ENCODE peak calls at places on chromosome 13, in eight cellular contexts. J is omental fat pad, V is heart right ventricle, E is SK-N-SH, Z is nephron progenitor cell, P is Calu3, R is A549, L is A673. K is an unnamed sample.

GRCh38 chr13:75774176-75774575 is 138.0 kb downstream of the LMO7 start:
- DNase-seq in R (no peak), L (no peak), Z (no peak), E (no peak), V (no peak), P (no peak), J (no peak), K (no peak)

GRCh38 chr13:31421756-31422155 is 222.0 kb downstream of the B3GLCT start:
- DNase-seq in R (no peak), Z (no peak), E (no peak), V (no peak), J (no peak), L (no peak), P (no peak), K (no peak)

GRCh38 chr13:110340812-110341444 is 33.8 kb downstream of the COL4A2 start:
- DNase-seq in R (no peak), J (peak; percentile 50), V (peak; percentile 79), E (no peak), Z (peak; percentile 51), P (no peak), L (peak; percentile 77), K (no peak)

GRCh38 chr13:100235311-100235901 is 146.5 kb downstream of the PCCA start:
- DNase-seq in J (no peak), L (peak; percentile 99), V (no peak), Z (peak; percentile 24), R (peak; percentile 23), E (peak; percentile 51), P (peak; percentile 15), K (no peak)

GRCh38 chr13:75566658-75567057 is 17.1 kb downstream of the UCHL3 start:
- DNase-seq in P (no peak), J (no peak), E (peak; percentile 15), Z (no peak), L (peak; percentile 46), V (no peak), R (peak; percentile 2), K (no peak)

GRCh38 chr13:82330499-82330898 is 1551.8 kb downstream of the SLITRK1 start:
- DNase-seq in E (no peak), R (no peak), Z (no peak), V (no peak), P (no peak), J (no peak), L (peak; percentile 29), K (no peak)

GRCh38 chr13:65909501-65909900 is 1320.6 kb downstream of the PCDH9 start:
- DNase-seq in V (no peak), R (no peak), E (no peak), P (no peak), L (no peak), Z (no peak), J (no peak), K (no peak)

GRCh38 chr13:111981006-111981405 is 85.9 kb upstream of the SOX1 start:
- DNase-seq in L (no peak), J (no peak), P (no peak), V (no peak), R (no peak), E (no peak), Z (no peak), K (peak; percentile 37)

GRCh38 chr13:114079601-114080536 is 52.6 kb downstream of the RASA3 start:
- DNase-seq in E (no peak), R (no peak), L (no peak), Z (peak; percentile 30), V (no peak), P (no peak), J (peak; percentile 18), K (no peak)

GRCh38 chr13:76939215-76939614 is 9.1 kb upstream of the ACOD1 start:
- DNase-seq in L (peak; percentile 9), J (no peak), Z (no peak), P (no peak), R (no peak), E (no peak), V (no peak), K (no peak)

GRCh38 chr13:79703772-79704171 is 222.8 kb downstream of the NDFIP2 start:
- DNase-seq in J (no peak), L (no peak), R (no peak), Z (no peak), V (no peak), E (no peak), P (no peak), K (no peak)

GRCh38 chr13:91520952-91521351 is 122.5 kb downstream of the GPC5 start:
- DNase-seq in R (no peak), L (no peak), P (no peak), J (no peak), E (no peak), V (no peak), Z (no peak), K (no peak)

GRCh38 chr13:26499209-26499601 is 58.3 kb upstream of the WASF3 start:
- DNase-seq in P (peak; percentile 20), E (no peak), V (no peak), Z (no peak), J (no peak), R (no peak), L (no peak), K (no peak)
- TF ChIP-seq CTCF in P (no peak), E (no peak), V (no peak), Z (no peak), J (no peak), R (no peak), L (no peak), K (no peak)

GRCh38 chr13:27449081-27449603 is 1.2 kb downstream of the MTIF3 start:
- DNase-seq in P (no peak), Z (no peak), L (no peak), E (peak; percentile 30), J (no peak), V (no peak), R (no peak), K (no peak)

GRCh38 chr13:27446986-27447583 is 3.3 kb downstream of the MTIF3 start:
- DNase-seq in L (no peak), J (no peak), E (no peak), R (no peak), V (no peak), Z (no peak), P (no peak), K (no peak)

GRCh38 chr13:27448308-27448707 is 2.1 kb downstream of the MTIF3 start:
- DNase-seq in L (no peak), V (peak; percentile 33), R (no peak), Z (no peak), P (no peak), E (no peak), J (no peak), K (no peak)

GRCh38 chr13:27450921-27451461 is 627 bp upstream of the MTIF3 start:
- DNase-seq in E (peak; percentile 54), P (peak; percentile 22), Z (peak; percentile 54), L (peak; percentile 29), J (no peak), R (no peak), V (peak; percentile 48), K (no peak)

DNA sequence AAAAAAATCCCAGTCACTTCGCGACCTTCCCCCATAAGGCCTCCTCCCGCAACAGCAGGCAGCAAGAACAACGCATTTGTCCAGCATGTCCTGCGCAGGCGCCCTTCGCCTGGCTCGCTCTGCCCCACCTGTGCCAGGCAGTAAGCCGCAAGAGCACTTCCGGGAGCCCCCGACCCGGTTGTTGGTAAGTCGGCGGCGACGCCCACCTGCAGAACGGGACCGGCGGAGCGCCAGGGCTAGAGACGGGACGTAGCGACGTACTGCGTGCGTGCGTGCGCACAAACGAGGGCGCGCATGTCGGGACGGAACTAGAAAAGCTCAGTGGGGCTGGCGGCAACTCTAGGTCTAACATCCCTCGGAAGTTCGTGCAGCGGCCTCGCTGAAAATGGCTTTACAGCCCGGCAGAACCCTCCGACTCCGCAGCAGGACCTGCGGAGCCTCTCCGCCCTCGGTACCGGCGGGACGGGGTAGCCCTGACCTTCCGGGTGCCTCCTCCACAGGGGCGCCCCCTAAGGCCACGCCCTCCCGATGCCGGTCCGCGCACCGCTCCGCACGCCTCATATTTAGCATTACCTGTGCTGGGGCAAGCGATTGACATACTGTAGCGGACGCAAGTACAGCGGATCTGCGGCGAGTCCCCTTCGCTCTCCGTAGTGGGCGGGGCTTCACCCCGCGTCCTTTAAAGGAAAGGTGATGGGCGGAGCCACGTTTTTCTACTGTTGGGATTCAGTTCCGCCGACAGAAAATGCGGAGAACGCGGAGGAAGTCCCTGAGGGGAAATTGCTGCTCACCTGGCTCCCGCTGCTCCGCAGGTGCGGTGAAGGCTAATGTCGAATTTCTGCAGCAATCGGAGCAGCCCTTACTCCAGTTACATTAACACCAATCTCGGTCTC is at the start of gene MTIF3:
- DNase-seq in P (peak; percentile 92), Z (peak; percentile 93), J (peak; percentile 95), E (peak; percentile 93), V (peak; percentile 91), R (peak; percentile 71), L (peak; percentile 95), K (peak; percentile 93)
- TF ChIP-seq CTCF in P (no peak), Z (no peak), J (no peak), E (no peak), V (no peak), R (no peak), L (no peak), K (peak; percentile 44)

DNA sequence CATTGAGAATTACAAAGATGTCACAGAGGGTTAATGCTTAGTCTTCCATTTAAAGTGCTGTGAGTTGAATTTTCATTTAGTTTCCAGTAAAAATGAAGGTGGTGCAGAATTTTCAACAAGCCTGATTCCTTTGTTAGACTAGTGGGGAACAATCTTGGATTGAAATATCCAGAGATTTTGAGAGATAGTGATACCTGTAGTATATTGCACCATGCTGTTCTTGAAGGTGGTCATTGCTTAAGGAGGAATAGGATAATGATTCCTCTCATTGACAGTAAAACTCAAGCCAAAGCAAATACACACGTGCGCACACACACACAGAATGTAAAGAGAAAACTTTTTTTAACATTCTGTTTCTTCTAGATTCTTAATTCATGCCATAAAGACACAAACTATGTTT is 5.3 kb downstream of the PCDH17 start:
- DNase-seq in V (no peak), E (no peak), J (no peak), L (no peak), P (no peak), Z (no peak), R (no peak), K (no peak)
- TF ChIP-seq CTCF in V (no peak), E (no peak), J (no peak), L (no peak), P (no peak), Z (no peak), R (no peak), K (no peak)

DNA sequence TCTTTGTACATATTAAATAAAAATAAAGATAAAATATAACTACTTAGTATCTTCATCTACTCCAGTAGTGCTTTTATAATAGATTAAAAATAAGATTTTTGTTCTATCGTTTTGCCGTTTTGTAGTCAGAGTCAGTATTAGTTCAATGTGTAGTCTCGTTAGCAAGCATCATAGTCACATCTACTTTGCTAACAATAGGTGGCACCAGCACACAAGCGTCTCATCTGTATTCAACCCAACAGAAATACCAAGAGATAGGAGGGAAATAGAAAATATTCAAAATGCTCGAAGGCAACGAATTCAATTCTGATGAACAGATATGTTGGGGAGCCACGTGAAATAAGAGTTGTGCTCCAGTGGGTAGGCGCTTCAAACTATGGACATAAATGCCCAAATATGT is 21.4 kb upstream of the MICU2 start:
- DNase-seq in R (peak; percentile 28), P (peak; percentile 14), Z (no peak), L (peak; percentile 65), V (no peak), J (no peak), E (peak; percentile 36), K (no peak)
- TF ChIP-seq CTCF in R (peak; percentile 67), P (no peak), Z (no peak), L (peak; percentile 73), V (peak; percentile 48), J (no peak), E (peak; percentile 66), K (peak; percentile 59)